ENCODE peak calls at places on chromosomes 13 and 19, in seven cellular contexts. E is foreskin fibroblast, G is tibial artery, U is ovary, L is A549, Q is stomach, K is AG04450. F is an unnamed sample.

GRCh38 chr19:3818918-3819317 is 32.7 kb upstream of the MATK start:
- DNase-seq in E (no peak), G (no peak), U (no peak), L (no peak), Q (no peak), K (no peak), F (no peak)

GRCh38 chr13:50209646-50210045 is 194.4 kb downstream of the KCNRG start:
- DNase-seq in E (no peak), G (no peak), U (no peak), L (no peak), Q (no peak), K (no peak), F (no peak)

GRCh38 chr13:75612354-75612753 is 23.8 kb upstream of the LMO7 start:
- DNase-seq in E (peak; percentile 9), G (no peak), U (no peak), L (no peak), Q (no peak), K (no peak), F (no peak)

GRCh38 chr13:65606622-65607021 is 1623.5 kb downstream of the PCDH9 start:
- DNase-seq in E (peak; percentile 68), G (no peak), U (no peak), L (no peak), Q (no peak), K (peak; percentile 1), F (no peak)

GRCh38 chr19:1408300-1409203 is 1.2 kb downstream of the DAZAP1 start:
- DNase-seq in E (peak; percentile 73), G (peak; percentile 49), U (no peak), L (no peak), Q (peak; percentile 51), K (no peak), F (no peak)

GRCh38 chr19:20325151-20325550 is 158.1 kb downstream of the ZNF486 start:
- DNase-seq in E (no peak), G (no peak), U (no peak), L (no peak), Q (no peak), K (no peak), F (no peak)

GRCh38 chr19:4264812-4265211 is 14.3 kb upstream of the SHD start:
- DNase-seq in E (no peak), G (no peak), U (no peak), L (no peak), Q (no peak), K (no peak), F (no peak)

GRCh38 chr19:42069619-42070293 is at the start of gene GRIK5:
- DNase-seq in E (no peak), G (no peak), U (no peak), L (no peak), Q (no peak), K (no peak), F (no peak)

GRCh38 chr13:106117035-106117434 is 418.4 kb downstream of the EFNB2 start:
- DNase-seq in E (peak; percentile 87), G (no peak), U (no peak), L (no peak), Q (no peak), K (peak; percentile 24), F (peak; percentile 47)

GRCh38 chr19:42634409-42635232 is 39.9 kb upstream of the CEACAM8 start:
- DNase-seq in E (peak; percentile 58), G (no peak), U (no peak), L (peak; percentile 73), Q (peak; percentile 44), K (no peak), F (no peak)

GRCh38 chr19:47273313-47274070 is 1.2 kb upstream of the INAFM1 start:
- DNase-seq in E (peak; percentile 97), G (peak; percentile 95), U (peak; percentile 92), L (peak; percentile 96), Q (peak; percentile 94), K (peak; percentile 77), F (peak; percentile 71)
- TF ChIP-seq CTCF in E (no peak), G (peak; percentile 11), U (no peak), L (no peak), Q (no peak), K (no peak), F (no peak)

GRCh38 chr13:43377149-43377548 is 353.8 kb downstream of the DNAJC15 start:
- DNase-seq in E (peak; percentile 48), G (no peak), U (peak; percentile 11), L (no peak), Q (no peak), K (no peak), F (no peak)
- H3K4me3 ChIP-seq in E (no peak overlapping the region), G (no peak overlapping the region), U (no peak overlapping the region), L (no peak overlapping the region), Q (no peak overlapping the region), K (no peak overlapping the region), F (no peak overlapping the region)

GRCh38 chr13:112583592-112584277 is 4.2 kb downstream of the TUBGCP3 start:
- DNase-seq in E (no peak), G (peak; percentile 68), U (no peak), L (no peak), Q (no peak), K (no peak), F (no peak)

GRCh38 chr13:112588490-112589297 is 741 bp upstream of the TUBGCP3 start:
- DNase-seq in E (peak; percentile 7), G (no peak), U (no peak), L (no peak), Q (no peak), K (no peak), F (no peak)

GRCh38 chr13:112586334-112586733 is 1.6 kb downstream of the TUBGCP3 start:
- DNase-seq in E (no peak), G (no peak), U (no peak), L (no peak), Q (no peak), K (no peak), F (no peak)

GRCh38 chr13:112587767-112588489 is at the start of gene TUBGCP3:
- DNase-seq in E (peak; percentile 96), G (peak; percentile 77), U (peak; percentile 80), L (peak; percentile 78), Q (peak; percentile 87), K (peak; percentile 41), F (peak; percentile 27)

GRCh38 chr13:112587359-112587766 is 590 bp downstream of the TUBGCP3 start:
- DNase-seq in E (peak; percentile 97), G (peak; percentile 83), U (peak; percentile 93), L (peak; percentile 84), Q (peak; percentile 82), K (peak; percentile 67), F (peak; percentile 33)
- TF ChIP-seq CTCF in E (no peak), G (no peak), U (no peak), L (no peak), Q (no peak), K (no peak), F (peak; percentile 6)

GRCh38 chr19:38542040-38542439 is 75.7 kb downstream of the MAP4K1 start:
- DNase-seq in E (no peak), G (no peak), U (no peak), L (no peak), Q (no peak), K (no peak), F (no peak)
- H3K4me3 ChIP-seq in E (no peak overlapping the region), G (no peak overlapping the region), U (no peak overlapping the region), L (no peak overlapping the region), Q (no peak overlapping the region), K (no peak overlapping the region), F (no peak overlapping the region)

DNA sequence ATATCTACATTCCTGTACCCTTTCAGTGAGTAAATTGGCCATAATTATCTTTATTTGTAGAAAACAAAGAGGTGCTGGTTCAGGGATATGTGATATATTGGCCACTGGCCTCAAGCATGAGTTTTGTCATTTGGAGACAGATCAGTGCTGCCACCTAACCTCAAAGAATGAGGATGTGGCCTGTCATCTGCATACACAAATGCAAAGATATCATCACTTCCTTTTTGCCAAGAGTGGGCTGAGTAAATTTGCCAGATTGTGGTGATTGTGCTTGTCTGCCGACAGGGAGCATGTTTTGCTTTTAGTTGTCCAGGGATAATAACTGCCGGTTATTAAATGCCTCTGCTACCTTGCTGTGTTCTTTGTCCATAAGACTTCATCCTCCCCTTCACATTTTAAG is 44.2 kb downstream of the WASF3 start:
- DNase-seq in E (peak; percentile 37), G (no peak), U (no peak), L (no peak), Q (no peak), K (no peak), F (no peak)
- TF ChIP-seq CTCF in E (no peak), G (no peak), U (no peak), L (no peak), Q (no peak), K (no peak), F (peak; percentile 18)